ENCODE peak calls at places on chromosomes 11 and 22, in five cellular contexts. V is neural progenitor cell, U is HCT116, P is right lobe of liver, R is fibroblast of lung. G is an unnamed sample.

GRCh38 chr11:70252844-70253243 is 17.6 kb upstream of the PPFIA1 start:
- DNase-seq in V (no peak), U (no peak), P (no peak), R (no peak), G (no peak)

GRCh38 chr11:28490763-28491382 is 382.7 kb downstream of the METTL15 start:
- DNase-seq in V (no peak), U (no peak), P (no peak), R (no peak), G (no peak)

GRCh38 chr11:117528061-117528780 is 200.6 kb downstream of the CEP164 start:
- DNase-seq in V (no peak), U (no peak), P (no peak), R (peak), G (no peak)

GRCh38 chr11:4008116-4008515 is 86.5 kb upstream of the RRM1 start:
- DNase-seq in V (no peak), U (no peak), P (no peak), R (no peak), G (no peak)

GRCh38 chr11:86256608-86257007 is 12.1 kb downstream of the EED start:
- DNase-seq in V (no peak), U (no peak), P (no peak), R (no peak), G (no peak)

GRCh38 chr11:22432331-22433065 is 94.3 kb downstream of the SLC17A6 start:
- DNase-seq in V (peak), U (no peak), P (peak), R (peak), G (no peak)

GRCh38 chr11:129386795-129387390 is 11.2 kb downstream of the BARX2 start:
- DNase-seq in V (no peak), U (no peak), P (no peak), R (no peak), G (no peak)

GRCh38 chr11:14499178-14499559 is 442 bp downstream of the COPB1 start:
- DNase-seq in V (peak), U (no peak), P (peak), R (no peak), G (no peak)

GRCh38 chr11:128790200-128790599 is 76.9 kb downstream of the KCNJ1 start:
- DNase-seq in V (peak), U (no peak), P (no peak), R (peak), G (no peak)

GRCh38 chr11:66904981-66905521 is 48.2 kb downstream of the LRFN4 start:
- DNase-seq in V (no peak), U (no peak), P (no peak), R (no peak), G (no peak)

GRCh38 chr11:9761441-9761945 is 97.6 kb downstream of the SWAP70 start:
- DNase-seq in V (no peak), U (no peak), P (no peak), R (no peak), G (no peak)
- H3K27ac ChIP-seq in V (no peak), U (no peak), P (no peak), R (no peak), G (no peak)

GRCh38 chr11:46643531-46643930 is 26.2 kb downstream of the ATG13 start:
- DNase-seq in V (no peak), U (no peak), P (no peak), R (no peak), G (no peak)

GRCh38 chr11:46643986-46644385 is 26.6 kb downstream of the ATG13 start:
- DNase-seq in V (no peak), U (no peak), P (no peak), R (no peak), G (no peak)

GRCh38 chr11:46649180-46649738 is 31.9 kb downstream of the ATG13 start:
- DNase-seq in V (peak), U (no peak), P (no peak), R (peak), G (no peak)
- H3K27ac ChIP-seq in V (no peak), U (no peak), P (peak), R (peak), G (peak)

GRCh38 chr11:64546600-64546999 is 44.4 kb upstream of the SLC22A12 start:
- DNase-seq in V (no peak), U (no peak), P (no peak), R (no peak), G (no peak)

GRCh38 chr11:64545605-64546004 is 45.4 kb upstream of the SLC22A12 start:
- DNase-seq in V (no peak), U (peak), P (no peak), R (peak), G (peak)

GRCh38 chr11:64543818-64544217 is 47.2 kb upstream of the SLC22A12 start:
- DNase-seq in V (no peak), U (no peak), P (no peak), R (no peak), G (no peak)

GRCh38 chr11:64546176-64546575 is 44.8 kb upstream of the SLC22A12 start:
- DNase-seq in V (no peak), U (no peak), P (no peak), R (no peak), G (no peak)

DNA sequence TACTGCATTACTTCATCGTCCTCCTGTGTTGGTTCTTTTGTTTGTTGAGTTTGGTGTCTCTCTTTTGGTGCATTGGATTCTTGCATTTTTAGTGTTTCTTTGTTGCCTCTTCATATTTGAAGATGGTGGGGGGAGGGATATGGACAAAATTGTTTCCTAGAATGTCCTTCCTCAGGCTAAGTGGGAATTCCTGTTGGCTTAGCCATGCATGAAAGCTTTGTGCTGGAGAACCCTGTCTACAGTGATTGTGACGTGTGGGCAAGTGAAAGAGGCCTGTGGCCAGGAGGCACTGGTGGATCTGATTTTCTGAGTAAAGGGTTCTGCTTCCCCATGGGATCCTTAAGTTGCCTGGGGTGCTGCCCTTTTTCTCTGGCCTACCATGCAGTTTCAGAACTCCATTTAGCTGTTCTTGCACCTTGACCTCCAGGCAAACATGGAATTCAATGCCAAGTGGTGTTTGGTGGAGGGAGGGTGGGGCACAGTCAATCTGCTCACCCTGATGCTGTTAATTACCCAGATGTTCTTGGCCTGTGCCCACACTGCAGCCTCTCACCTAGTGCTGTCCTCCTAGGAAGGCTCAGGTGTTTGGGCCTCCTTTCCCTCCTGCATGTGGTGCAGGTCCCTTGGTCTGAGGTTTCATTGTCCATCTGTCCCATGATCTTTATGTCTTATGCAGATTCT is 46.3 kb upstream of the SLC22A12 start:
- DNase-seq in V (no peak), U (no peak), P (no peak), R (no peak), G (no peak)
- H3K27ac ChIP-seq in V (no peak), U (no peak), P (no peak), R (no peak), G (no peak)

GRCh38 chr22:22890085-22890484 is 2.5 kb downstream of the IGLL5 start:
- DNase-seq in V (no peak), U (no peak), P (no peak), R (no peak), G (no peak)

GRCh38 chr22:22884888-22885840 is 2.5 kb upstream of the IGLL5 start:
- DNase-seq in V (no peak), U (no peak), P (no peak), R (no peak), G (no peak)

GRCh38 chr22:22886546-22886945 is 1.1 kb upstream of the IGLL5 start:
- DNase-seq in V (no peak), U (no peak), P (no peak), R (no peak), G (no peak)

GRCh38 chr22:22888509-22889353 is 1.1 kb downstream of the IGLL5 start:
- DNase-seq in V (no peak), U (no peak), P (no peak), R (no peak), G (no peak)

DNA sequence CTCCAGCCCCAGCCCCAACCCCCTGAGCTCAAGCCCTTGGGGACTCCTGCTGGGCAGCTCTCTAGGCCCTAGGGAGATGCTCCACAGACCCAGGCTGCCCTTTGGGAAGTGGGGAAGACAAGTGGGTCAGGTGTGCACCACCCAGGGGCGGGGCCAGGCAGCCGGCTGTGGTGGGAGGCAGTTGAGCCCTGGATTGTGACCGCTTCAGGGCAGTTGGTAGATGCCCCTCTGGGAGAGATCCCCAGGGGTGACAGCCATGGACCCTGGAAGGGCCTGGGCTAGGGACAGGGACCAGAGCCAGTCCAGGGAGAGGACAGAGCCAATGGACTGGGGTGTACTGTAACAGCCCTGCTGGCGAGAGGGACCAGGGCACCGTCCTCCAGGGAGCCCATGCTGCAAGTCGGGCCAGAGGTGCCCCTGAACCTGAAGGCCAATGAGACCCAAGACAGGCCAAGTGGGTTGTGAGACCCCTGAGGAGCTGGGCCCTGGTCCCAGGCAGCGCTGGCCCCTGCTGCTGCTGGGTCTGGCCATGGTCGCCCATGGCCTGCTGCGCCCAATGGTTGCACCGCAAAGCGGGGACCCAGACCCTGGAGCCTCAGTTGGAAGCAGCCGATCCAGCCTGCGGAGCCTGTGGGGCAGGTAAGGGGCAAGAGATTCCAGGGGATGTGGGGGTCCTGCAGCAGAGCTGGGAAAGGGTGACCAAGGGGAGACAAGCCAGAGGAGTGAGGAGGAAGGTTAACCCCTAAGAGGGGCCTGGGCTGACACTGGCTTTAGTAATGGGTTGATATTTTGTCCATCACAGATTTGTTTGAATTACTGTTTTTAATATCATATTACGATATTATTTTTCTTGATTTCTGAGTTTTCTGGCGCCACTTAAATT is at the start of gene IGLL5:
- DNase-seq in V (no peak), U (no peak), P (no peak), R (no peak), G (no peak)
- H3K27ac ChIP-seq in V (no peak), U (no peak), P (no peak), R (no peak), G (no peak)

GRCh38 chr22:35231585-35232084 is 25.7 kb upstream of the HMGXB4 start:
- DNase-seq in V (peak), U (peak), P (peak), R (peak), G (peak)
- H3K27ac ChIP-seq in V (no peak), U (peak), P (no peak), R (no peak), G (no peak)

GRCh38 chr22:46894081-46894671 is 131.7 kb downstream of the TBC1D22A start:
- DNase-seq in V (no peak), U (no peak), P (no peak), R (no peak), G (no peak)

GRCh38 chr22:46896166-46896565 is 133.7 kb downstream of the TBC1D22A start:
- DNase-seq in V (no peak), U (no peak), P (no peak), R (no peak), G (no peak)

GRCh38 chr22:46895753-46896152 is 133.3 kb downstream of the TBC1D22A start:
- DNase-seq in V (no peak), U (no peak), P (no peak), R (no peak), G (no peak)

GRCh38 chr22:46893281-46894020 is 131.0 kb downstream of the TBC1D22A start:
- DNase-seq in V (no peak), U (no peak), P (no peak), R (no peak), G (no peak)

DNA sequence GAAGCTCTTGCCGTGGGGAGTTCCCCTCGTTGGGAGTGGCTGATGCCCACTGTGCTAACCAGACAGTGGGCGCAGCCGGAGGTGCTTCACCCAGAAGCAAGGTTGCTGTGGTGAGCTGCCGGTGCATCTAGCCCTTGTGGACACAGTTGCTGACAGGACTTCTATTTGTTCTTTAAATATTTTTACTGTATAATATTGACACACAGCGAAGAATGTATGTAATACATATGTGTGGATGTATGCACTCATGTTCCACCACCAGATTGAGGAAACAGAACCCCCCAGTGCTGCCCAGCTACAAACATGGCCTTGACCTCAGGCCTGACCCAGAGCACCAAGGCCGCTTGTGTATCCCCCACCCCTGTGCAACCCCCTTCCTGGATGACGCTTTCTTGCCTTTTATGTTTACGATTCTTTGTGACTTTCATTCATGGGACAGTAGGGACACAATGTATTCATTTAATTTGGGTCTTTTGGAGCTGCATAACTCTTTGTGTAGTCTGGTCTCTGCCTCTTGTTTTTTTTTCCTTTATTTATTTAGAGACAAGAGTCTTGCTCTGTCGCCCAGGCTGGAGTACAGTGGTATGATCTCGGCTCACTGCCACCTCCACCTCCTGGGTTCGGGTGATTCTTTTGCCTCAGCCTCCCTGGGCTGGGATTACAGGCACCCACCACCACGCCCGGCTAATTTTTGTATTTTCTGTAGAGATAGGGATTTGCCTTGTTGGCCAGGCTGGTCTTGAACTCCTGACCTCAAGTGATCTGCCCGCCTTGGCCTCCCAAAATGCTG is 132.6 kb downstream of the TBC1D22A start:
- DNase-seq in V (no peak), U (no peak), P (no peak), R (no peak), G (no peak)
- H3K27ac ChIP-seq in V (no peak), U (no peak), P (peak), R (no peak), G (no peak)

GRCh38 chr22:39408807-39409206 is 9.2 kb downstream of the TAB1 start:
- DNase-seq in V (no peak), U (no peak), P (no peak), R (no peak), G (no peak)
- H3K27ac ChIP-seq in V (no peak), U (no peak), P (no peak), R (no peak), G (peak)